ENCODE peak calls at places on chromosomes 4 and X, in eight cellular contexts. U, K, I, E, T, H, J and D are unnamed samples.

GRCh38 chrX:37060999-37061398 is 52.8 kb downstream of the FAM47C start:
- DNase-seq in J (no peak), K (peak; percentile 46), U (no peak), T (no peak), H (no peak), I (peak; percentile 57), E (no peak), D (peak; percentile 33)

GRCh38 chr4:88900432-88900831 is 156.6 kb downstream of the FAM13A start:
- DNase-seq in T (no peak), K (peak; percentile 20), J (no peak), H (no peak), I (no peak), E (no peak), U (no peak), D (no peak)

GRCh38 chr4:7687006-7687405 is 252.3 kb upstream of the PSAPL1 start:
- DNase-seq in J (no peak), T (no peak), K (no peak), U (no peak), I (no peak), E (no peak), H (no peak), D (no peak)

GRCh38 chr4:155762351-155762750 is 3.5 kb downstream of the GUCY1B1 start:
- DNase-seq in H (no peak), T (no peak), K (no peak), J (no peak), U (no peak), I (no peak), E (no peak), D (no peak)

GRCh38 chrX:154505726-154506125 is 10.3 kb downstream of the FAM3A start:
- DNase-seq in J (no peak), E (no peak), I (peak; percentile 38), U (no peak), T (no peak), K (peak; percentile 44), H (no peak), D (peak; percentile 24)

GRCh38 chr4:25873632-25874129 is 10.9 kb upstream of the SEL1L3 start:
- DNase-seq in J (no peak), K (no peak), E (no peak), H (no peak), T (no peak), I (no peak), U (no peak), D (no peak)

GRCh38 chr4:87116230-87116629 is 104.2 kb downstream of the KLHL8 start:
- DNase-seq in K (no peak), E (no peak), U (no peak), I (no peak), J (no peak), T (no peak), H (no peak), D (no peak)

GRCh38 chrX:24839331-24839730 is 145.6 kb downstream of the POLA1 start:
- DNase-seq in E (no peak), K (no peak), U (no peak), T (no peak), J (no peak), I (no peak), H (no peak), D (no peak)

GRCh38 chr4:105126311-105127153 is 20.1 kb upstream of the TET2 start:
- DNase-seq in H (no peak), U (no peak), E (no peak), K (no peak), I (peak; percentile 9), J (no peak), T (no peak), D (no peak)

GRCh38 chr4:105283501-105283900 is 136.8 kb downstream of the TET2 start:
- DNase-seq in J (no peak), U (no peak), T (no peak), K (no peak), E (no peak), H (no peak), I (peak; percentile 3), D (no peak)

GRCh38 chrX:153459976-153460375 is 10.4 kb downstream of the HAUS7 start:
- DNase-seq in U (no peak), E (no peak), J (no peak), T (no peak), H (no peak), I (peak; percentile 71), K (peak; percentile 29), D (no peak)

GRCh38 chrX:2676794-2677675 is 14.1 kb upstream of the CD99 start:
- DNase-seq in I (no peak), H (no peak), K (no peak), J (no peak), E (no peak), U (no peak), T (no peak), D (no peak)

GRCh38 chr4:41212221-41213203 is 1.8 kb downstream of the APBB2 start:
- DNase-seq in I (peak; percentile 86), H (peak; percentile 47), J (no peak), E (no peak), T (peak; percentile 55), K (peak; percentile 72), U (no peak), D (peak; percentile 64)

GRCh38 chr4:127528302-127528701 is 104.5 kb upstream of the INTU start:
- DNase-seq in I (no peak), T (no peak), H (no peak), U (no peak), K (no peak), J (no peak), E (no peak), D (no peak)

DNA sequence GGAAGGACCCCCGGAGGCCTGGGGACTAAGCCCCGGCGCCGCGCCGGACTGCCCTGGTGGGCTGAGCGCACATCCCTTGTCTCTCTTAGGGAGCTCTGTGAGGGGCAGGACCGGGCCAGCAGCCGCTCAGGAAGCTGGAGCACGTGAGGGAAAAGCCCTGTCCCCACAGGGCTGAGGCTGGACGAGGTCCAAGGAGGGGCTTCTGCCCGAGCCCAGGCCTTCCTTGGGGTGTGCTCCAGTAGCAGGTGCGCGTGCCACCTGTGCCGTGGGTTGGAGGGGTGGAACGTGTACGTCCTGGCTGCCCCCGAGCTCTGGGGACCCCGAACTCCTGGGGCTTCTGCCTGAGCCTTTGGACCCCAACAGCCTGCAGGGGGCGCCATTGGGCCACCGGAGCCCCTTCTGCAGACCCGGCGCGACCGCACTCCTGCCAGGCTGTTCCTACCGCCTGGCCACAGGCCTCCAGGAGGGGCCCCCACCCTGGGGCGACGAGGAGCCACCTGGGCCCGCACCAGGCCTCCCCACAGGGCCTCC is 27.2 kb downstream of the TACC3 start:
- DNase-seq in T (peak; percentile 63), U (no peak), E (no peak), J (peak; percentile 79), I (peak; percentile 58), K (peak; percentile 29), H (peak; percentile 83), D (peak; percentile 99)
- H3K4me3 ChIP-seq in T (no peak overlapping the region), U (peak overlapping the region; percentile 32), E (no peak overlapping the region), J (no peak overlapping the region), I (no peak overlapping the region), K (no peak overlapping the region), H (no peak overlapping the region), D (no peak overlapping the region)

GRCh38 chrX:137353404-137353803 is 212.5 kb upstream of the ZIC3 start:
- DNase-seq in K (no peak), H (no peak), J (no peak), E (no peak), U (no peak), T (no peak), I (no peak), D (no peak)

GRCh38 chrX:137354851-137355250 is 211.1 kb upstream of the ZIC3 start:
- DNase-seq in U (no peak), K (no peak), H (no peak), I (no peak), T (no peak), E (no peak), J (no peak), D (no peak)

GRCh38 chrX:137352101-137352660 is 213.7 kb upstream of the ZIC3 start:
- DNase-seq in J (no peak), E (no peak), H (no peak), U (no peak), I (no peak), K (no peak), T (no peak), D (peak; percentile 15)
- H3K27me3 ChIP-seq in J (no peaks in the 10 kb centered on the region), E (no peaks in the 10 kb centered on the region), H (no peaks in the 10 kb centered on the region), U (no peaks in the 10 kb centered on the region), I (no peaks in the 10 kb centered on the region), K (no peaks in the 10 kb centered on the region), T (no peaks in the 10 kb centered on the region), D (no peaks in the 10 kb centered on the region)

GRCh38 chrX:112799425-112799824 is 41.2 kb downstream of the AMOT start:
- DNase-seq in H (no peak), I (no peak), U (no peak), K (no peak), T (no peak), E (no peak), J (no peak), D (no peak)

GRCh38 chrX:112803060-112803459 is 37.6 kb downstream of the AMOT start:
- DNase-seq in H (no peak), T (no peak), I (no peak), K (no peak), J (no peak), E (no peak), U (no peak), D (no peak)

GRCh38 chrX:112798736-112799135 is 41.9 kb downstream of the AMOT start:
- DNase-seq in T (no peak), E (no peak), U (no peak), K (no peak), I (no peak), H (no peak), J (no peak), D (no peak)

GRCh38 chrX:112800901-112801775 is 39.5 kb downstream of the AMOT start:
- DNase-seq in I (no peak), K (no peak), T (no peak), E (no peak), J (no peak), H (no peak), U (no peak), D (no peak)
- H3K36me3 ChIP-seq in I (no peaks in the 10 kb centered on the region), K (no peaks in the 10 kb centered on the region), T (no peaks in the 10 kb centered on the region), E (peaks cover 6% of the 10 kb centered on the region), J (no peaks in the 10 kb centered on the region), H (peaks cover 6% of the 10 kb centered on the region), U (no peaks in the 10 kb centered on the region), D (no peaks in the 10 kb centered on the region)

GRCh38 chr4:142645478-142646108 is 200.5 kb downstream of the INPP4B start:
- DNase-seq in T (no peak), H (no peak), U (no peak), J (no peak), I (peak; percentile 78), E (no peak), K (no peak), D (no peak)
- H3K4me3 ChIP-seq in T (no peak overlapping the region), H (no peak overlapping the region), U (no peak overlapping the region), J (no peak overlapping the region), I (no peak overlapping the region), E (no peak overlapping the region), K (no peak overlapping the region), D (no peak overlapping the region)

DNA sequence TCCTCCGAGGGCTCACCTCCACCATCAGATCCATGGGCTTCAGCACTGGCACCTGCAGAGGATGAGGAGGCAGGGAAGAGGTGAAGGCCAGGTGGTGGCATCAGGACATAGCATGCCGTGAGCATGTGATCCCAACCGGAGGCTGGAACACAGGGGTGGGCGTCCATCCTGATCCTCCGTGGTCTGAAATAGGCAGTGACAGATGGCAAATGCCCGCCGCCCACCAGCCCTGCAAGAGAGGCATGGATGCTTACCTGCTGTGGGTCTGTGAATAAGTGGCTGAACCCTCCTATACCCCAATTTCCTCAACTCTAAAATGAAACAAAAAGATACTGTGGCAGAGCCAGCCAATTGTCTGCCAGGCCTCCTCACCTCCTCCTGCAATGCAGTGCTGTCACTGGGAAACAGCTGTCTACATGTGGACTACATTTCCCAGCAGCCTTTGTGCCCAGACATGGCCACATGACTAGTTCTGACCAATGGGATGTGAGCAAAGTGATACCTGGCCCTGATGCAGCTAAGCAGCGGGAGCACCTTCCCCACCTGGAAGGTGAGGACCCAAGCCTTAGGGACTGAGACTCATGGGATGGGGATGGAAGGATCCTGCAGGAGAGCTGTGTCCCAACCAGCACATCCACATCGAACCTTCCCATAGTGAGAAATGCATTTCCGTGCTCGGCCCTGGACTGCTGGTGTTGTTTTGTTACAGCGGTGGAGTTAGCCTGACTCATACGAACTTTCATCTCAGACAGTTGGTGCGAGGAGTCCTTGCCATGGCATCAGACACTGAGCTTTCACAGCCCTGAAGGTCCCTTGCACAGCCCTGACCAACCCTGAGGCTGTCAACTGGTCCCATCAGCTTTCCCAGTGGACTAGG is 99.5 kb downstream of the PPP2R2C start:
- DNase-seq in E (no peak), H (no peak), U (no peak), I (peak; percentile 21), T (no peak), J (no peak), K (peak; percentile 30), D (peak; percentile 95)
- H3K27me3 ChIP-seq in E (peaks cover 37% of the 10 kb centered on the region), H (peaks cover under 1% of the 10 kb centered on the region), U (no peaks in the 10 kb centered on the region), I (no peaks in the 10 kb centered on the region), T (no peaks in the 10 kb centered on the region), J (peaks cover 27% of the 10 kb centered on the region), K (no peaks in the 10 kb centered on the region), D (no peaks in the 10 kb centered on the region)